ENCODE peak calls at places on chromosomes 16 and 17, in eight cellular contexts. One of them, this sample, is unnamed.

GRCh38 chr16:83116274-83116892 is 489.6 kb downstream of the CDH13 start:
- DNase-seq in fibroblast of villous mesenchyme: peak; percentile 56
- DNase-seq in heart right ventricle: no peak
- DNase-seq in sigmoid colon: no peak
- DNase-seq in tibial nerve: no peak
- DNase-seq in GM23338: peak; percentile 39
- DNase-seq in AG09319: no peak
- DNase-seq in cardiac muscle cell: peak; percentile 24
- DNase-seq in this sample: no peak

GRCh38 chr16:13480801-13481200 is 439.2 kb upstream of the ERCC4 start:
- DNase-seq in cardiac muscle cell: no peak
- DNase-seq in GM23338: no peak
- DNase-seq in fibroblast of villous mesenchyme: no peak
- DNase-seq in tibial nerve: no peak
- DNase-seq in AG09319: no peak
- DNase-seq in sigmoid colon: no peak
- DNase-seq in heart right ventricle: no peak
- DNase-seq in this sample: no peak

GRCh38 chr17:56029980-56030624 is 123.2 kb upstream of the ANKFN1 start:
- DNase-seq in AG09319: no peak
- DNase-seq in sigmoid colon: no peak
- DNase-seq in fibroblast of villous mesenchyme: no peak
- DNase-seq in GM23338: no peak
- DNase-seq in cardiac muscle cell: no peak
- DNase-seq in tibial nerve: no peak
- DNase-seq in heart right ventricle: no peak
- DNase-seq in this sample: no peak

GRCh38 chr16:637081-638018 is 1.2 kb upstream of the METTL26 start:
- DNase-seq in fibroblast of villous mesenchyme: peak; percentile 92
- DNase-seq in heart right ventricle: peak; percentile 92
- DNase-seq in cardiac muscle cell: peak; percentile 94
- DNase-seq in sigmoid colon: peak; percentile 97
- DNase-seq in AG09319: peak; percentile 79
- DNase-seq in tibial nerve: peak; percentile 89
- DNase-seq in GM23338: peak; percentile 90
- DNase-seq in this sample: peak; percentile 89

GRCh38 chr16:80518436-80518835 is 22.4 kb upstream of the DYNLRB2 start:
- DNase-seq in tibial nerve: no peak
- DNase-seq in sigmoid colon: no peak
- DNase-seq in heart right ventricle: no peak
- DNase-seq in AG09319: no peak
- DNase-seq in GM23338: peak; percentile 8
- DNase-seq in cardiac muscle cell: no peak
- DNase-seq in fibroblast of villous mesenchyme: no peak
- DNase-seq in this sample: no peak

GRCh38 chr16:8855051-8855786 is 13.6 kb downstream of the CARHSP1 start:
- DNase-seq in sigmoid colon: peak; percentile 55
- DNase-seq in AG09319: no peak
- DNase-seq in tibial nerve: no peak
- DNase-seq in heart right ventricle: no peak
- DNase-seq in GM23338: no peak
- DNase-seq in cardiac muscle cell: no peak
- DNase-seq in fibroblast of villous mesenchyme: no peak
- DNase-seq in this sample: no peak

GRCh38 chr17:79814966-79815835 is 18.3 kb upstream of the CBX8 start:
- DNase-seq in tibial nerve: no peak
- DNase-seq in AG09319: no peak
- DNase-seq in GM23338: peak; percentile 60
- DNase-seq in cardiac muscle cell: peak; percentile 60
- DNase-seq in heart right ventricle: no peak
- DNase-seq in fibroblast of villous mesenchyme: no peak
- DNase-seq in sigmoid colon: peak; percentile 69
- DNase-seq in this sample: no peak

GRCh38 chr16:8591451-8591850 is 1.1 kb upstream of the TMEM114 start:
- DNase-seq in sigmoid colon: no peak
- DNase-seq in AG09319: no peak
- DNase-seq in tibial nerve: no peak
- DNase-seq in heart right ventricle: no peak
- DNase-seq in fibroblast of villous mesenchyme: no peak
- DNase-seq in cardiac muscle cell: no peak
- DNase-seq in GM23338: no peak
- DNase-seq in this sample: no peak

GRCh38 chr16:27689711-27690110 is 139.8 kb downstream of the KATNIP start:
- DNase-seq in cardiac muscle cell: no peak
- DNase-seq in AG09319: no peak
- DNase-seq in sigmoid colon: no peak
- DNase-seq in fibroblast of villous mesenchyme: no peak
- DNase-seq in heart right ventricle: no peak
- DNase-seq in GM23338: no peak
- DNase-seq in tibial nerve: no peak
- DNase-seq in this sample: no peak

GRCh38 chr17:83086907-83087787 is 7.7 kb downstream of the METRNL start:
- DNase-seq in AG09319: no peak
- DNase-seq in heart right ventricle: no peak
- DNase-seq in cardiac muscle cell: no peak
- DNase-seq in fibroblast of villous mesenchyme: peak; percentile 75
- DNase-seq in sigmoid colon: no peak
- DNase-seq in tibial nerve: no peak
- DNase-seq in GM23338: no peak
- DNase-seq in this sample: no peak

GRCh38 chr17:19448341-19449268 is 37.6 kb downstream of the RNF112 start:
- DNase-seq in GM23338: no peak
- DNase-seq in cardiac muscle cell: peak; percentile 99
- DNase-seq in fibroblast of villous mesenchyme: peak; percentile 99
- DNase-seq in AG09319: peak; percentile 82
- DNase-seq in sigmoid colon: peak; percentile 86
- DNase-seq in heart right ventricle: no peak
- DNase-seq in tibial nerve: peak; percentile 57
- DNase-seq in this sample: no peak

GRCh38 chr16:50667497-50668367 is 13.4 kb downstream of the SNX20 start:
- DNase-seq in sigmoid colon: no peak
- DNase-seq in cardiac muscle cell: no peak
- DNase-seq in AG09319: no peak
- DNase-seq in heart right ventricle: no peak
- DNase-seq in GM23338: no peak
- DNase-seq in fibroblast of villous mesenchyme: no peak
- DNase-seq in tibial nerve: no peak
- DNase-seq in this sample: no peak

GRCh38 chr16:50669741-50670140 is 11.4 kb downstream of the SNX20 start:
- DNase-seq in tibial nerve: no peak
- DNase-seq in heart right ventricle: no peak
- DNase-seq in fibroblast of villous mesenchyme: no peak
- DNase-seq in GM23338: no peak
- DNase-seq in sigmoid colon: no peak
- DNase-seq in AG09319: no peak
- DNase-seq in cardiac muscle cell: no peak
- DNase-seq in this sample: no peak

GRCh38 chr16:50666658-50667496 is 14.2 kb downstream of the SNX20 start:
- DNase-seq in GM23338: peak; percentile 55
- DNase-seq in fibroblast of villous mesenchyme: no peak
- DNase-seq in AG09319: no peak
- DNase-seq in sigmoid colon: no peak
- DNase-seq in cardiac muscle cell: no peak
- DNase-seq in tibial nerve: no peak
- DNase-seq in heart right ventricle: no peak
- DNase-seq in this sample: no peak

GRCh38 chr16:50670476-50670875 is 10.6 kb downstream of the SNX20 start:
- DNase-seq in GM23338: no peak
- DNase-seq in heart right ventricle: no peak
- DNase-seq in cardiac muscle cell: no peak
- DNase-seq in AG09319: no peak
- DNase-seq in fibroblast of villous mesenchyme: no peak
- DNase-seq in sigmoid colon: no peak
- DNase-seq in tibial nerve: no peak
- DNase-seq in this sample: no peak

GRCh38 chr16:50668368-50669008 is 12.6 kb downstream of the SNX20 start:
- DNase-seq in heart right ventricle: no peak
- DNase-seq in AG09319: no peak
- DNase-seq in tibial nerve: no peak
- DNase-seq in sigmoid colon: no peak
- DNase-seq in GM23338: no peak
- DNase-seq in cardiac muscle cell: no peak
- DNase-seq in fibroblast of villous mesenchyme: no peak
- DNase-seq in this sample: no peak
- TF ChIP-seq CTCF in heart right ventricle: no peak
- TF ChIP-seq CTCF in AG09319: no peak
- TF ChIP-seq CTCF in tibial nerve: no peak
- TF ChIP-seq CTCF in sigmoid colon: no peak
- TF ChIP-seq CTCF in GM23338: no peak
- TF ChIP-seq CTCF in cardiac muscle cell: no peak
- TF ChIP-seq CTCF in fibroblast of villous mesenchyme: no peak
- TF ChIP-seq CTCF in this sample: no peak

GRCh38 chr16:67372664-67373063 is 20.6 kb downstream of the TPPP3 start:
- DNase-seq in tibial nerve: peak; percentile 14
- DNase-seq in sigmoid colon: no peak
- DNase-seq in GM23338: peak; percentile 47
- DNase-seq in heart right ventricle: peak; percentile 16
- DNase-seq in cardiac muscle cell: peak; percentile 56
- DNase-seq in fibroblast of villous mesenchyme: peak; percentile 41
- DNase-seq in AG09319: peak; percentile 11
- DNase-seq in this sample: no peak
- TF ChIP-seq CTCF in tibial nerve: peak; percentile 47
- TF ChIP-seq CTCF in sigmoid colon: peak; percentile 4
- TF ChIP-seq CTCF in GM23338: peak; percentile 66
- TF ChIP-seq CTCF in heart right ventricle: peak; percentile 54
- TF ChIP-seq CTCF in cardiac muscle cell: peak; percentile 49
- TF ChIP-seq CTCF in fibroblast of villous mesenchyme: peak; percentile 49
- TF ChIP-seq CTCF in AG09319: peak; percentile 52
- TF ChIP-seq CTCF in this sample: peak; percentile 57

DNA sequence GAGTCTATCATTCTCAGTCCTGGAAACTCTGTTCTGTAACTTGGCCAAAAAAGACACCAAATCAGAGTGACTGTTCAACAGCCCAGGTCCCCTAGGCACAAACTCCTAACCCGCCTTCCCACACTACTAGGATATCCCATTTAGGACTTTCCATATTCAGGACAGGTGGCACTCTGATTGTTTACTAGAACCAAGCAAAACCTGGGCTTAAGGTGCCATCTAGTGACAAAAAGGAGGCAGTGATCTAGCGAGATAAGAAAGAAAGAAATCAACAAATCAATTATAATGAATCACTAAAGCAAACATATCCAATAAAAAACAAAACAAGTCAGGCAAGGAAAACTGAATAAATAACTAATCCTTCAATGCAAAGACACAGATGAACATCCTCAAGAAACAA is 203.9 kb downstream of the CEP112 start:
- DNase-seq in fibroblast of villous mesenchyme: peak; percentile 24
- DNase-seq in AG09319: peak; percentile 4
- DNase-seq in tibial nerve: no peak
- DNase-seq in GM23338: peak; percentile 86
- DNase-seq in cardiac muscle cell: peak; percentile 49
- DNase-seq in heart right ventricle: no peak
- DNase-seq in sigmoid colon: no peak
- DNase-seq in this sample: no peak
- TF ChIP-seq CTCF in fibroblast of villous mesenchyme: peak; percentile 50
- TF ChIP-seq CTCF in AG09319: peak; percentile 39
- TF ChIP-seq CTCF in tibial nerve: no peak
- TF ChIP-seq CTCF in GM23338: peak; percentile 96
- TF ChIP-seq CTCF in cardiac muscle cell: peak; percentile 45
- TF ChIP-seq CTCF in heart right ventricle: peak; percentile 14
- TF ChIP-seq CTCF in sigmoid colon: no peak
- TF ChIP-seq CTCF in this sample: no peak

GRCh38 chr17:77580956-77581355 is 377.5 kb upstream of the TNRC6C start:
- DNase-seq in GM23338: no peak
- DNase-seq in fibroblast of villous mesenchyme: no peak
- DNase-seq in sigmoid colon: no peak
- DNase-seq in tibial nerve: no peak
- DNase-seq in heart right ventricle: no peak
- DNase-seq in AG09319: no peak
- DNase-seq in cardiac muscle cell: no peak
- DNase-seq in this sample: no peak
- TF ChIP-seq CTCF in GM23338: no peak
- TF ChIP-seq CTCF in fibroblast of villous mesenchyme: no peak
- TF ChIP-seq CTCF in sigmoid colon: no peak
- TF ChIP-seq CTCF in tibial nerve: no peak
- TF ChIP-seq CTCF in heart right ventricle: no peak
- TF ChIP-seq CTCF in AG09319: no peak
- TF ChIP-seq CTCF in cardiac muscle cell: no peak
- TF ChIP-seq CTCF in this sample: no peak

GRCh38 chr17:74986206-74986576 is 1.2 kb upstream of the CDR2L start:
- DNase-seq in AG09319: no peak
- DNase-seq in heart right ventricle: no peak
- DNase-seq in sigmoid colon: no peak
- DNase-seq in cardiac muscle cell: no peak
- DNase-seq in GM23338: no peak
- DNase-seq in fibroblast of villous mesenchyme: no peak
- DNase-seq in tibial nerve: no peak
- DNase-seq in this sample: no peak

GRCh38 chr17:74978240-74978639 is 5.7 kb upstream of the HID1 start:
- DNase-seq in fibroblast of villous mesenchyme: no peak
- DNase-seq in AG09319: no peak
- DNase-seq in GM23338: no peak
- DNase-seq in heart right ventricle: no peak
- DNase-seq in cardiac muscle cell: no peak
- DNase-seq in sigmoid colon: no peak
- DNase-seq in tibial nerve: no peak
- DNase-seq in this sample: no peak

GRCh38 chr17:74981318-74981978 is 6.0 kb upstream of the CDR2L start:
- DNase-seq in cardiac muscle cell: no peak
- DNase-seq in AG09319: no peak
- DNase-seq in sigmoid colon: no peak
- DNase-seq in tibial nerve: no peak
- DNase-seq in GM23338: no peak
- DNase-seq in fibroblast of villous mesenchyme: no peak
- DNase-seq in heart right ventricle: no peak
- DNase-seq in this sample: no peak

GRCh38 chr17:74979408-74980146 is 7.0 kb upstream of the HID1 start:
- DNase-seq in tibial nerve: no peak
- DNase-seq in sigmoid colon: no peak
- DNase-seq in heart right ventricle: no peak
- DNase-seq in AG09319: no peak
- DNase-seq in GM23338: no peak
- DNase-seq in cardiac muscle cell: no peak
- DNase-seq in fibroblast of villous mesenchyme: no peak
- DNase-seq in this sample: no peak

DNA sequence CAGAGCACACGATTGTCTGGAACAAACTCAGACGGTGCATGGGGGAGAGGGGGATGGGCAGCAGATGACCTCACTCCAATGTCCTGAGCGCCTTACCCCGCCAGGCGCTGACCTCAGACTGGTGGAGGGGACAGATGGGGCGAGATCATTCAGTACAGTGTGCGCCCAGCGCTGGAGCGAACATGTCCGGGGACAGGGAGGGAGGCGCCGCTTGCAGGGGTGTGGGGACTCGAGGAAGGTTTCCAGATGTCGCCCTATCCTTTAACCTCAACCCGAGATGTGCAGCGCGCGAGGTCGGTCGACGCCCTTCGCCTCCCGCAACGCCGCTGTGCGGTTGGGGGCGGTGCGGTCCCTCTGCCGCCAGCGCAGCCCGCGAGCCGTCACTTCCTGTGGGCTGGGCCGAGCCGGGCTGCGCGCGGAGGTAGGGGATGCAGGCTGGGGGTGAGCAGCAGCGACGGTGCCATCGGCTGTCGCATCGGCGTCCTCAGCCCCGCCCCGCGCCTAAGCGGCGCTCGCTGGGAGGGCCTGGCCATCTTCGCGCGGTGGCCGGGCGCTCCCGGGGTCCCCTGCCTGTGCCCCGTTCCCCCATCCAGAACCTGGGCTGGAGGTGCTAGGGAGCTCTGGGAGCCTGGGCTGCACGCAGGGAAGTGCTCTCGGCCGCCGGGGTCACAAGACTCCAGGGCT is 5.3 kb upstream of the CDR2L start:
- DNase-seq in tibial nerve: peak; percentile 49
- DNase-seq in cardiac muscle cell: peak; percentile 59
- DNase-seq in GM23338: peak; percentile 94
- DNase-seq in AG09319: no peak
- DNase-seq in fibroblast of villous mesenchyme: peak; percentile 55
- DNase-seq in heart right ventricle: peak; percentile 73
- DNase-seq in sigmoid colon: peak; percentile 85
- DNase-seq in this sample: no peak
- TF ChIP-seq CTCF in tibial nerve: no peak
- TF ChIP-seq CTCF in cardiac muscle cell: no peak
- TF ChIP-seq CTCF in GM23338: no peak
- TF ChIP-seq CTCF in AG09319: no peak
- TF ChIP-seq CTCF in fibroblast of villous mesenchyme: no peak
- TF ChIP-seq CTCF in heart right ventricle: peak; percentile 34
- TF ChIP-seq CTCF in sigmoid colon: no peak
- TF ChIP-seq CTCF in this sample: no peak

This sample was measured in CD14-positive monocyte.